ENCODE peak calls at places on chromosomes 1 and 21, in eight cellular contexts. One of them, this sample, is unnamed.

GRCh38 chr1:113830039-113830438 is 17.8 kb upstream of the RSBN1 start:
- DNase-seq in hippocampal formation: no peak
- DNase-seq in stromal cell of bone marrow: no peak
- DNase-seq in A172: no peak
- DNase-seq in GM04503: no peak
- DNase-seq in cardiac muscle cell: no peak
- DNase-seq in GM12865: no peak
- DNase-seq in activated CD4-positive, alpha-beta T cell treated with anti-CD3 and anti-CD28 coated beads, Interleukin-2, amount 50 U/mL, for 4 hours: no peak
- DNase-seq in this sample: no peak

GRCh38 chr1:26177182-26177684 is at the start of gene CNKSR1:
- DNase-seq in hippocampal formation: no peak
- DNase-seq in stromal cell of bone marrow: no peak
- DNase-seq in A172: no peak
- DNase-seq in GM04503: no peak
- DNase-seq in cardiac muscle cell: no peak
- DNase-seq in GM12865: no peak
- DNase-seq in activated CD4-positive, alpha-beta T cell treated with anti-CD3 and anti-CD28 coated beads, Interleukin-2, amount 50 U/mL, for 4 hours: no peak
- DNase-seq in this sample: no peak

GRCh38 chr1:207752456-207753132 is 740 bp downstream of the CD46 start:
- DNase-seq in hippocampal formation: no peak
- DNase-seq in stromal cell of bone marrow: no peak
- DNase-seq in A172: peak
- DNase-seq in GM04503: no peak
- DNase-seq in cardiac muscle cell: peak
- DNase-seq in GM12865: peak
- DNase-seq in activated CD4-positive, alpha-beta T cell treated with anti-CD3 and anti-CD28 coated beads, Interleukin-2, amount 50 U/mL, for 4 hours: peak
- DNase-seq in this sample: peak

GRCh38 chr1:26358411-26359384 is 4.8 kb upstream of the CRYBG2 start:
- DNase-seq in hippocampal formation: no peak
- DNase-seq in stromal cell of bone marrow: no peak
- DNase-seq in A172: peak
- DNase-seq in GM04503: no peak
- DNase-seq in cardiac muscle cell: no peak
- DNase-seq in GM12865: peak
- DNase-seq in activated CD4-positive, alpha-beta T cell treated with anti-CD3 and anti-CD28 coated beads, Interleukin-2, amount 50 U/mL, for 4 hours: peak
- DNase-seq in this sample: peak

GRCh38 chr1:193701729-193702128 is 515.3 kb upstream of the B3GALT2 start:
- DNase-seq in hippocampal formation: no peak
- DNase-seq in stromal cell of bone marrow: no peak
- DNase-seq in A172: no peak
- DNase-seq in GM04503: no peak
- DNase-seq in cardiac muscle cell: no peak
- DNase-seq in GM12865: no peak
- DNase-seq in activated CD4-positive, alpha-beta T cell treated with anti-CD3 and anti-CD28 coated beads, Interleukin-2, amount 50 U/mL, for 4 hours: no peak
- DNase-seq in this sample: no peak

GRCh38 chr1:205229399-205229861 is 1.7 kb downstream of the TMCC2 start:
- DNase-seq in hippocampal formation: peak
- DNase-seq in stromal cell of bone marrow: peak
- DNase-seq in A172: peak
- DNase-seq in GM04503: no peak
- DNase-seq in cardiac muscle cell: peak
- DNase-seq in GM12865: peak
- DNase-seq in activated CD4-positive, alpha-beta T cell treated with anti-CD3 and anti-CD28 coated beads, Interleukin-2, amount 50 U/mL, for 4 hours: peak
- DNase-seq in this sample: peak

GRCh38 chr1:245512181-245512888 is 357.6 kb downstream of the KIF26B start:
- DNase-seq in hippocampal formation: no peak
- DNase-seq in stromal cell of bone marrow: no peak
- DNase-seq in A172: peak
- DNase-seq in GM04503: no peak
- DNase-seq in cardiac muscle cell: no peak
- DNase-seq in GM12865: no peak
- DNase-seq in activated CD4-positive, alpha-beta T cell treated with anti-CD3 and anti-CD28 coated beads, Interleukin-2, amount 50 U/mL, for 4 hours: no peak
- DNase-seq in this sample: no peak

GRCh38 chr1:41641483-41641829 is 157.0 kb upstream of the EDN2 start:
- DNase-seq in hippocampal formation: no peak
- DNase-seq in stromal cell of bone marrow: no peak
- DNase-seq in A172: no peak
- DNase-seq in GM04503: no peak
- DNase-seq in cardiac muscle cell: no peak
- DNase-seq in GM12865: no peak
- DNase-seq in activated CD4-positive, alpha-beta T cell treated with anti-CD3 and anti-CD28 coated beads, Interleukin-2, amount 50 U/mL, for 4 hours: no peak
- DNase-seq in this sample: no peak

GRCh38 chr1:1041873-1042272 is 22.0 kb downstream of the AGRN start:
- DNase-seq in hippocampal formation: no peak
- DNase-seq in stromal cell of bone marrow: no peak
- DNase-seq in A172: no peak
- DNase-seq in GM04503: no peak
- DNase-seq in cardiac muscle cell: no peak
- DNase-seq in GM12865: no peak
- DNase-seq in activated CD4-positive, alpha-beta T cell treated with anti-CD3 and anti-CD28 coated beads, Interleukin-2, amount 50 U/mL, for 4 hours: no peak
- DNase-seq in this sample: no peak

GRCh38 chr1:167118188-167118587 is 24.3 kb downstream of the STYXL2 start:
- DNase-seq in hippocampal formation: no peak
- DNase-seq in stromal cell of bone marrow: no peak
- DNase-seq in A172: no peak
- DNase-seq in GM04503: no peak
- DNase-seq in cardiac muscle cell: no peak
- DNase-seq in GM12865: no peak
- DNase-seq in activated CD4-positive, alpha-beta T cell treated with anti-CD3 and anti-CD28 coated beads, Interleukin-2, amount 50 U/mL, for 4 hours: no peak
- DNase-seq in this sample: no peak

GRCh38 chr1:50570064-50570463 is 146.8 kb upstream of the DMRTA2 start:
- DNase-seq in hippocampal formation: no peak
- DNase-seq in stromal cell of bone marrow: peak
- DNase-seq in A172: no peak
- DNase-seq in GM04503: no peak
- DNase-seq in cardiac muscle cell: no peak
- DNase-seq in GM12865: no peak
- DNase-seq in activated CD4-positive, alpha-beta T cell treated with anti-CD3 and anti-CD28 coated beads, Interleukin-2, amount 50 U/mL, for 4 hours: no peak
- DNase-seq in this sample: no peak

GRCh38 chr1:200468264-200469001 is 58.6 kb upstream of the ZNF281 start:
- DNase-seq in hippocampal formation: no peak
- DNase-seq in stromal cell of bone marrow: no peak
- DNase-seq in A172: no peak
- DNase-seq in GM04503: no peak
- DNase-seq in cardiac muscle cell: no peak
- DNase-seq in GM12865: no peak
- DNase-seq in activated CD4-positive, alpha-beta T cell treated with anti-CD3 and anti-CD28 coated beads, Interleukin-2, amount 50 U/mL, for 4 hours: no peak
- DNase-seq in this sample: no peak

GRCh38 chr1:147834189-147834588 is 68.4 kb upstream of the GJA8 start:
- DNase-seq in hippocampal formation: no peak
- DNase-seq in stromal cell of bone marrow: no peak
- DNase-seq in A172: no peak
- DNase-seq in GM04503: no peak
- DNase-seq in cardiac muscle cell: no peak
- DNase-seq in GM12865: no peak
- DNase-seq in activated CD4-positive, alpha-beta T cell treated with anti-CD3 and anti-CD28 coated beads, Interleukin-2, amount 50 U/mL, for 4 hours: no peak
- DNase-seq in this sample: no peak

GRCh38 chr1:111513410-111514020 is 10.1 kb upstream of the ADORA3 start:
- DNase-seq in hippocampal formation: peak
- DNase-seq in stromal cell of bone marrow: no peak
- DNase-seq in A172: no peak
- DNase-seq in GM04503: no peak
- DNase-seq in cardiac muscle cell: peak
- DNase-seq in GM12865: no peak
- DNase-seq in activated CD4-positive, alpha-beta T cell treated with anti-CD3 and anti-CD28 coated beads, Interleukin-2, amount 50 U/mL, for 4 hours: no peak
- DNase-seq in this sample: peak

GRCh38 chr1:17192394-17193221 is 12.3 kb upstream of the PADI1 start:
- DNase-seq in hippocampal formation: no peak
- DNase-seq in stromal cell of bone marrow: no peak
- DNase-seq in A172: no peak
- DNase-seq in GM04503: no peak
- DNase-seq in cardiac muscle cell: peak
- DNase-seq in GM12865: no peak
- DNase-seq in activated CD4-positive, alpha-beta T cell treated with anti-CD3 and anti-CD28 coated beads, Interleukin-2, amount 50 U/mL, for 4 hours: no peak
- DNase-seq in this sample: peak

GRCh38 chr1:23403038-23403336 is 21.6 kb downstream of the TCEA3 start:
- DNase-seq in hippocampal formation: no peak
- DNase-seq in stromal cell of bone marrow: no peak
- DNase-seq in A172: peak
- DNase-seq in GM04503: no peak
- DNase-seq in cardiac muscle cell: peak
- DNase-seq in GM12865: peak
- DNase-seq in activated CD4-positive, alpha-beta T cell treated with anti-CD3 and anti-CD28 coated beads, Interleukin-2, amount 50 U/mL, for 4 hours: no peak
- DNase-seq in this sample: no peak

GRCh38 chr21:35046880-35047229 is 2.2 kb downstream of the RUNX1 start:
- DNase-seq in hippocampal formation: no peak
- DNase-seq in stromal cell of bone marrow: no peak
- DNase-seq in A172: peak
- DNase-seq in GM04503: no peak
- DNase-seq in cardiac muscle cell: no peak
- DNase-seq in GM12865: no peak
- DNase-seq in activated CD4-positive, alpha-beta T cell treated with anti-CD3 and anti-CD28 coated beads, Interleukin-2, amount 50 U/mL, for 4 hours: no peak
- DNase-seq in this sample: no peak

GRCh38 chr1:212977781-212978645 is 27.7 kb downstream of the VASH2 start:
- DNase-seq in hippocampal formation: no peak
- DNase-seq in stromal cell of bone marrow: no peak
- DNase-seq in A172: no peak
- DNase-seq in GM04503: no peak
- DNase-seq in cardiac muscle cell: no peak
- DNase-seq in GM12865: peak
- DNase-seq in activated CD4-positive, alpha-beta T cell treated with anti-CD3 and anti-CD28 coated beads, Interleukin-2, amount 50 U/mL, for 4 hours: no peak
- DNase-seq in this sample: no peak

GRCh38 chr1:109397451-109398342 is at the start of gene SORT1:
- DNase-seq in hippocampal formation: peak
- DNase-seq in stromal cell of bone marrow: peak
- DNase-seq in A172: peak
- DNase-seq in GM04503: no peak
- DNase-seq in cardiac muscle cell: peak
- DNase-seq in GM12865: peak
- DNase-seq in activated CD4-positive, alpha-beta T cell treated with anti-CD3 and anti-CD28 coated beads, Interleukin-2, amount 50 U/mL, for 4 hours: peak
- DNase-seq in this sample: peak

GRCh38 chr1:174023438-174023837 is 1.3 kb upstream of the RC3H1 start:
- DNase-seq in hippocampal formation: no peak
- DNase-seq in stromal cell of bone marrow: no peak
- DNase-seq in A172: no peak
- DNase-seq in GM04503: no peak
- DNase-seq in cardiac muscle cell: peak
- DNase-seq in GM12865: no peak
- DNase-seq in activated CD4-positive, alpha-beta T cell treated with anti-CD3 and anti-CD28 coated beads, Interleukin-2, amount 50 U/mL, for 4 hours: no peak
- DNase-seq in this sample: peak

GRCh38 chr1:11858968-11859871 is 475 bp upstream of the NPPB start:
- DNase-seq in hippocampal formation: no peak
- DNase-seq in stromal cell of bone marrow: no peak
- DNase-seq in A172: peak
- DNase-seq in GM04503: no peak
- DNase-seq in cardiac muscle cell: peak
- DNase-seq in GM12865: peak
- DNase-seq in activated CD4-positive, alpha-beta T cell treated with anti-CD3 and anti-CD28 coated beads, Interleukin-2, amount 50 U/mL, for 4 hours: peak
- DNase-seq in this sample: peak

GRCh38 chr21:14495075-14495474 is 51.0 kb downstream of the SAMSN1 start:
- DNase-seq in hippocampal formation: no peak
- DNase-seq in stromal cell of bone marrow: no peak
- DNase-seq in A172: no peak
- DNase-seq in GM04503: no peak
- DNase-seq in cardiac muscle cell: no peak
- DNase-seq in GM12865: no peak
- DNase-seq in activated CD4-positive, alpha-beta T cell treated with anti-CD3 and anti-CD28 coated beads, Interleukin-2, amount 50 U/mL, for 4 hours: no peak
- DNase-seq in this sample: peak

GRCh38 chr1:47469405-47469759 is 31.5 kb downstream of the FOXD2 start:
- DNase-seq in hippocampal formation: no peak
- DNase-seq in stromal cell of bone marrow: no peak
- DNase-seq in A172: no peak
- DNase-seq in GM04503: no peak
- DNase-seq in cardiac muscle cell: peak
- DNase-seq in GM12865: no peak
- DNase-seq in activated CD4-positive, alpha-beta T cell treated with anti-CD3 and anti-CD28 coated beads, Interleukin-2, amount 50 U/mL, for 4 hours: no peak
- DNase-seq in this sample: no peak

GRCh38 chr1:232040260-232040659 is 413.7 kb downstream of the DISC1 start:
- DNase-seq in hippocampal formation: no peak
- DNase-seq in stromal cell of bone marrow: no peak
- DNase-seq in A172: no peak
- DNase-seq in GM04503: no peak
- DNase-seq in cardiac muscle cell: no peak
- DNase-seq in GM12865: no peak
- DNase-seq in activated CD4-positive, alpha-beta T cell treated with anti-CD3 and anti-CD28 coated beads, Interleukin-2, amount 50 U/mL, for 4 hours: no peak
- DNase-seq in this sample: no peak

GRCh38 chr21:33971492-33972013 is 55.9 kb upstream of the ATP5PO start:
- DNase-seq in hippocampal formation: no peak
- DNase-seq in stromal cell of bone marrow: no peak
- DNase-seq in A172: peak
- DNase-seq in GM04503: peak
- DNase-seq in cardiac muscle cell: peak
- DNase-seq in GM12865: peak
- DNase-seq in activated CD4-positive, alpha-beta T cell treated with anti-CD3 and anti-CD28 coated beads, Interleukin-2, amount 50 U/mL, for 4 hours: no peak
- DNase-seq in this sample: no peak

GRCh38 chr1:198919667-198920398 is 281.0 kb downstream of the PTPRC start:
- DNase-seq in hippocampal formation: no peak
- DNase-seq in stromal cell of bone marrow: no peak
- DNase-seq in A172: no peak
- DNase-seq in GM04503: no peak
- DNase-seq in cardiac muscle cell: peak
- DNase-seq in GM12865: peak
- DNase-seq in activated CD4-positive, alpha-beta T cell treated with anti-CD3 and anti-CD28 coated beads, Interleukin-2, amount 50 U/mL, for 4 hours: no peak
- DNase-seq in this sample: no peak

GRCh38 chr1:16986596-16987361 is 6.4 kb upstream of the MFAP2 start:
- DNase-seq in hippocampal formation: no peak
- DNase-seq in stromal cell of bone marrow: no peak
- DNase-seq in A172: no peak
- DNase-seq in GM04503: no peak
- DNase-seq in cardiac muscle cell: no peak
- DNase-seq in GM12865: no peak
- DNase-seq in activated CD4-positive, alpha-beta T cell treated with anti-CD3 and anti-CD28 coated beads, Interleukin-2, amount 50 U/mL, for 4 hours: no peak
- DNase-seq in this sample: peak

GRCh38 chr1:66412689-66413088 is 121.3 kb upstream of the SGIP1 start:
- DNase-seq in hippocampal formation: no peak
- DNase-seq in stromal cell of bone marrow: peak
- DNase-seq in A172: no peak
- DNase-seq in GM04503: peak
- DNase-seq in cardiac muscle cell: peak
- DNase-seq in GM12865: no peak
- DNase-seq in activated CD4-positive, alpha-beta T cell treated with anti-CD3 and anti-CD28 coated beads, Interleukin-2, amount 50 U/mL, for 4 hours: no peak
- DNase-seq in this sample: no peak

GRCh38 chr1:6208723-6209660 is 3.1 kb downstream of the RNF207 start:
- DNase-seq in hippocampal formation: no peak
- DNase-seq in stromal cell of bone marrow: no peak
- DNase-seq in A172: no peak
- DNase-seq in GM04503: no peak
- DNase-seq in cardiac muscle cell: peak
- DNase-seq in GM12865: peak
- DNase-seq in activated CD4-positive, alpha-beta T cell treated with anti-CD3 and anti-CD28 coated beads, Interleukin-2, amount 50 U/mL, for 4 hours: no peak
- DNase-seq in this sample: peak

GRCh38 chr1:228339059-228339704 is 67.5 kb downstream of the TRIM11 start:
- DNase-seq in hippocampal formation: no peak
- DNase-seq in stromal cell of bone marrow: no peak
- DNase-seq in A172: no peak
- DNase-seq in GM04503: no peak
- DNase-seq in cardiac muscle cell: no peak
- DNase-seq in GM12865: no peak
- DNase-seq in activated CD4-positive, alpha-beta T cell treated with anti-CD3 and anti-CD28 coated beads, Interleukin-2, amount 50 U/mL, for 4 hours: no peak
- DNase-seq in this sample: no peak

GRCh38 chr1:87325982-87326738 is 2.5 kb upstream of the LMO4 start:
- DNase-seq in hippocampal formation: peak
- DNase-seq in stromal cell of bone marrow: no peak
- DNase-seq in A172: peak
- DNase-seq in GM04503: no peak
- DNase-seq in cardiac muscle cell: peak
- DNase-seq in GM12865: peak
- DNase-seq in activated CD4-positive, alpha-beta T cell treated with anti-CD3 and anti-CD28 coated beads, Interleukin-2, amount 50 U/mL, for 4 hours: peak
- DNase-seq in this sample: peak

GRCh38 chr1:186183219-186183618 is 191.8 kb downstream of the TPR start:
- DNase-seq in hippocampal formation: no peak
- DNase-seq in stromal cell of bone marrow: peak
- DNase-seq in A172: peak
- DNase-seq in GM04503: no peak
- DNase-seq in cardiac muscle cell: peak
- DNase-seq in GM12865: peak
- DNase-seq in activated CD4-positive, alpha-beta T cell treated with anti-CD3 and anti-CD28 coated beads, Interleukin-2, amount 50 U/mL, for 4 hours: no peak
- DNase-seq in this sample: peak

GRCh38 chr1:51231121-51231520 is 5.0 kb upstream of the RNF11 start:
- DNase-seq in hippocampal formation: no peak
- DNase-seq in stromal cell of bone marrow: no peak
- DNase-seq in A172: no peak
- DNase-seq in GM04503: no peak
- DNase-seq in cardiac muscle cell: peak
- DNase-seq in GM12865: no peak
- DNase-seq in activated CD4-positive, alpha-beta T cell treated with anti-CD3 and anti-CD28 coated beads, Interleukin-2, amount 50 U/mL, for 4 hours: no peak
- DNase-seq in this sample: no peak

GRCh38 chr1:10640079-10640578 is 156.3 kb downstream of the CASZ1 start:
- DNase-seq in hippocampal formation: no peak
- DNase-seq in stromal cell of bone marrow: no peak
- DNase-seq in A172: no peak
- DNase-seq in GM04503: no peak
- DNase-seq in cardiac muscle cell: no peak
- DNase-seq in GM12865: no peak
- DNase-seq in activated CD4-positive, alpha-beta T cell treated with anti-CD3 and anti-CD28 coated beads, Interleukin-2, amount 50 U/mL, for 4 hours: no peak
- DNase-seq in this sample: no peak

This sample was measured in erythroblast.